ENCODE peak calls at places on chromosome 22, in nine cellular contexts. Q is transverse colon; B is CD8-positive, alpha-beta T cell; Z is left lung; J is GM23248; Y is IMR-90; E is A549; G is pancreas; A is mucosa of descending colon. W is an unnamed sample. For H3K4me1, the result is how much of the 10 kb centered on the place peaks cover.

GRCh38 chr22:30362632-30363281 is 6.0 kb downstream of the CCDC157 start:
- DNase-seq in E (no peak), Y (no peak), G (no peak), B (no peak), J (no peak), A (no peak), Q (no peak), Z (no peak), W (no peak)

GRCh38 chr22:50585238-50585637 is 2.6 kb upstream of the CHKB start:
- DNase-seq in Z (no peak), J (no peak), B (no peak), Q (no peak), G (no peak), A (no peak), E (no peak), Y (no peak), W (no peak)

GRCh38 chr22:32820131-32820882 is 18.8 kb downstream of the TIMP3 start:
- DNase-seq in Q (no peak), A (no peak), Z (no peak), Y (peak), G (no peak), E (no peak), J (peak), B (no peak), W (peak)

GRCh38 chr22:25780673-25781072 is 38.7 kb downstream of the MYO18B start:
- DNase-seq in A (no peak), Z (no peak), G (no peak), Y (no peak), Q (no peak), E (no peak), J (no peak), B (no peak), W (no peak)

GRCh38 chr22:49210606-49211005 is 617.1 kb downstream of the BRD1 start:
- DNase-seq in J (no peak), Y (no peak), E (no peak), G (no peak), B (no peak), Z (peak), Q (no peak), A (no peak), W (peak)

GRCh38 chr22:45631140-45631539 is 40.5 kb upstream of the ATXN10 start:
- DNase-seq in Z (no peak), G (no peak), Q (no peak), E (no peak), A (no peak), B (no peak), Y (no peak), J (no peak), W (no peak)

GRCh38 chr22:24051028-24051427 is 39.9 kb downstream of the CABIN1 start:
- DNase-seq in G (no peak), Q (no peak), B (no peak), E (no peak), Y (no peak), Z (no peak), A (no peak), J (no peak), W (no peak)

GRCh38 chr22:17093081-17093480 is 8.3 kb downstream of the IL17RA start:
- DNase-seq in J (no peak), Z (no peak), Q (no peak), B (no peak), E (no peak), G (no peak), Y (no peak), A (no peak), W (no peak)

GRCh38 chr22:48807155-48807554 is 1020.5 kb downstream of the BRD1 start:
- DNase-seq in Q (no peak), B (no peak), E (no peak), G (no peak), Z (no peak), J (no peak), Y (no peak), A (no peak), W (no peak)

GRCh38 chr22:24727218-24727851 is 47.2 kb downstream of the PIWIL3 start:
- DNase-seq in Z (no peak), E (peak), A (peak), G (no peak), B (no peak), Y (peak), Q (no peak), J (peak), W (no peak)

GRCh38 chr22:37898441-37899181 is 7.5 kb upstream of the MICALL1 start:
- DNase-seq in Z (peak), Q (no peak), J (no peak), B (no peak), Y (no peak), E (no peak), A (no peak), G (peak), W (no peak)

GRCh38 chr22:48079505-48080295 is 1317.2 kb downstream of the TBC1D22A start:
- DNase-seq in J (no peak), A (no peak), E (no peak), Z (no peak), B (no peak), Q (no peak), G (no peak), Y (no peak), W (no peak)

GRCh38 chr22:44701824-44702478 is at the start of gene PRR5:
- DNase-seq in B (peak), Q (peak), Y (peak), J (peak), A (peak), G (peak), E (peak), Z (peak), W (peak)

GRCh38 chr22:19494001-19494560 is 14.4 kb downstream of the CDC45 start:
- DNase-seq in Y (no peak), A (no peak), Q (no peak), E (no peak), J (no peak), B (no peak), Z (no peak), G (no peak), W (no peak)

GRCh38 chr22:38127869-38128268 is 17.4 kb upstream of the BAIAP2L2 start:
- DNase-seq in E (no peak), J (no peak), Q (no peak), A (no peak), B (no peak), Z (no peak), G (no peak), Y (no peak), W (no peak)

GRCh38 chr22:31681625-31682345 is 19.8 kb upstream of the PISD start:
- DNase-seq in E (no peak), A (no peak), B (no peak), J (peak), Y (peak), Z (no peak), G (no peak), Q (no peak), W (no peak)

GRCh38 chr22:46563381-46564083 is 26.1 kb upstream of the CELSR1 start:
- DNase-seq in A (peak), J (peak), G (peak), Y (peak), Q (peak), B (peak), Z (peak), E (peak), W (peak)

GRCh38 chr22:48089601-48090331 is 1327.3 kb downstream of the TBC1D22A start:
- DNase-seq in Z (peak), B (no peak), Q (no peak), G (no peak), Y (no peak), E (peak), J (peak), A (peak), W (peak)

GRCh38 chr22:32985899-32986772 is 72.0 kb downstream of the SYN3 start:
- DNase-seq in G (peak), B (peak), J (peak), Y (peak), Z (peak), E (peak), Q (peak), A (peak), W (peak)

GRCh38 chr22:19187716-19188563 is 9.4 kb upstream of the SLC25A1 start:
- DNase-seq in Z (no peak), A (no peak), G (no peak), B (no peak), J (no peak), Y (no peak), Q (no peak), E (no peak), W (peak)

GRCh38 chr22:49929553-49929979 is 11.1 kb downstream of the CRELD2 start:
- DNase-seq in G (peak), Q (peak), Z (peak), B (peak), A (peak), J (peak), Y (no peak), E (no peak), W (no peak)

GRCh38 chr22:27726344-27726725 is 75.2 kb downstream of the MN1 start:
- DNase-seq in A (no peak), B (no peak), Y (no peak), G (no peak), Q (no peak), Z (no peak), E (no peak), J (no peak), W (no peak)

GRCh38 chr22:19514831-19515565 is 9.2 kb downstream of the CLDN5 start:
- DNase-seq in Q (no peak), Z (no peak), B (no peak), G (no peak), E (no peak), J (peak), Y (peak), A (no peak), W (no peak)

GRCh38 chr22:29145321-29146072 is 60.2 kb upstream of the EMID1 start:
- DNase-seq in Z (peak), Y (no peak), E (no peak), J (no peak), A (no peak), B (no peak), Q (no peak), G (no peak), W (no peak)

GRCh38 chr22:30206964-30207363 is 39.6 kb downstream of the LIF start:
- DNase-seq in B (no peak), G (peak), Z (no peak), A (no peak), Q (no peak), Y (peak), J (peak), E (peak), W (peak)

GRCh38 chr22:23984430-23984829 is 4.5 kb downstream of the GSTT2 start:
- DNase-seq in G (peak), B (no peak), A (peak), Z (no peak), Q (no peak), E (no peak), J (peak), Y (peak), W (no peak)

GRCh38 chr22:36816635-36817428 is at the start of gene PVALB:
- DNase-seq in E (peak), G (peak), Y (peak), Z (no peak), Q (no peak), B (no peak), A (peak), J (peak), W (no peak)
- H3K4me3 ChIP-seq in E (peak), G (peak), Y (no peak), Z (no peak), Q (no peak), B (no peak), A (no peak), J (peak), W (no peak)

GRCh38 chr22:41856484-41856883 is 23.6 kb downstream of the SREBF2 start:
- DNase-seq in A (peak), B (no peak), Q (peak), J (no peak), Y (no peak), G (no peak), E (no peak), Z (no peak), W (no peak)
- H3K4me1 ChIP-seq in A (under half), B (under half), Q (under half), J (under half), Y (under half), G (under half), E (under half), Z (under half), W (under half)

GRCh38 chr22:39901519-39902146 is 749 bp downstream of the GRAP2 start:
- DNase-seq in Z (no peak), J (no peak), B (no peak), Y (no peak), E (no peak), A (no peak), Q (no peak), G (no peak), W (no peak)
- H3K4me3 ChIP-seq in Z (no peak), J (no peak), B (peak), Y (no peak), E (no peak), A (no peak), Q (peak), G (no peak), W (no peak)

GRCh38 chr22:40212126-40212525 is 34.4 kb downstream of the TNRC6B start:
- DNase-seq in Y (no peak), G (no peak), A (no peak), Q (no peak), Z (no peak), B (no peak), J (peak), E (no peak), W (no peak)
- H3K4me1 ChIP-seq in Y (under half), G (under half), A (under half), Q (under half), Z (half or more), B (half or more), J (under half), E (under half), W (under half)

GRCh38 chr22:43419371-43420080 is 7.7 kb downstream of the MPPED1 start:
- DNase-seq in J (no peak), E (no peak), G (peak), A (no peak), Q (no peak), Z (no peak), B (no peak), Y (no peak), W (no peak)
- H3K4me3 ChIP-seq in J (no peak), E (no peak), G (no peak), A (no peak), Q (no peak), Z (no peak), B (no peak), Y (no peak), W (no peak)

DNA sequence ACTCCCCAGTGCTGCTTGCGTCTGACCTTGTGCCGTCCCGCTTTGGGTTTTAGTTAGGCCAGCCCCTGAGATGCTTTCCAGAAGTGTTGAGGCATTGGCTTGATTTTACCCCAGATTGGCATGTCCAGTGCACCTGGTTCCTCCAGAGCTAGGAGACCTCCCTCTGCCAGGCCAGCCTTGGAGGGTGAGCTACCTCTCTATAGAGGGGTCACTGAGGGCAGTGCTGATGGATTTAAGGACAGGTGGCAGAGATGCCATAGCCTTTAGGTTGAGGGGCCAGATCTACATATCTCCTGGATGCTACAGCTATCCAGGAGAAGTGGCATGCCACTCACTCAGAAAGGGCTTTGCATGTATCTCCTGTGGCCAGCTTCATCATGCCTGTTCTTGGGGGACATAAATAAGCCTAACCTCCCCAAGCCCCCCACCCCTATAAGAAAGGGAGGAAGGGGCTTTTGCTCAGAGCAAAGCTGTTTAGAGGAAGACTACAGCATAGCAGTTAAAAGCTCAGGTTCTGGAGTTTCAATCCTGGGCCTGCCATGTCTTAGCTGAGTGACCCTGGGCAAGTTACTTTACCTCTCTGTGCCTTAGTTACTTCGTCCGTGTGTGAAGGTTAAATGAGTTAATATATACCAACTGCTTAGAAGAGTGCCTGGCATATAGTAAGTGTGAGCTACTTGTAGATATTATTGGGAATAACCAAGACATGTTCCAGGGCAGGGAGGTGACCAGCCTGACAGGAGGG is 6.4 kb downstream of the UBE2L3 start:
- DNase-seq in Z (no peak), G (no peak), Q (no peak), A (no peak), E (no peak), J (no peak), Y (no peak), B (no peak), W (no peak)
- H3K4me1 ChIP-seq in Z (half or more), G (half or more), Q (half or more), A (half or more), E (half or more), J (under half), Y (under half), B (half or more), W (half or more)

GRCh38 chr22:36198936-36199616 is 2.5 kb downstream of the APOL4 start:
- DNase-seq in G (no peak), E (no peak), Q (no peak), B (no peak), A (no peak), Z (no peak), J (no peak), Y (no peak), W (no peak)

GRCh38 chr22:36197601-36198146 is 3.9 kb downstream of the APOL4 start:
- DNase-seq in A (no peak), E (no peak), Q (no peak), Y (no peak), J (no peak), B (no peak), Z (no peak), G (no peak), W (no peak)

GRCh38 chr22:36196254-36197064 is 5.2 kb downstream of the APOL4 start:
- DNase-seq in Y (peak), E (no peak), Z (no peak), A (no peak), Q (no peak), G (no peak), B (no peak), J (no peak), W (no peak)

GRCh38 chr22:36198482-36198881 is 3.1 kb downstream of the APOL4 start:
- DNase-seq in J (no peak), Z (no peak), E (no peak), G (no peak), Q (no peak), A (no peak), Y (no peak), B (no peak), W (no peak)

GRCh38 chr22:36197065-36197440 is 4.6 kb downstream of the APOL4 start:
- DNase-seq in G (no peak), Y (peak), Q (peak), B (no peak), A (peak), E (no peak), J (peak), Z (no peak), W (no peak)
- H3K4me3 ChIP-seq in G (no peak), Y (no peak), Q (no peak), B (no peak), A (no peak), E (no peak), J (no peak), Z (no peak), W (no peak)

DNA sequence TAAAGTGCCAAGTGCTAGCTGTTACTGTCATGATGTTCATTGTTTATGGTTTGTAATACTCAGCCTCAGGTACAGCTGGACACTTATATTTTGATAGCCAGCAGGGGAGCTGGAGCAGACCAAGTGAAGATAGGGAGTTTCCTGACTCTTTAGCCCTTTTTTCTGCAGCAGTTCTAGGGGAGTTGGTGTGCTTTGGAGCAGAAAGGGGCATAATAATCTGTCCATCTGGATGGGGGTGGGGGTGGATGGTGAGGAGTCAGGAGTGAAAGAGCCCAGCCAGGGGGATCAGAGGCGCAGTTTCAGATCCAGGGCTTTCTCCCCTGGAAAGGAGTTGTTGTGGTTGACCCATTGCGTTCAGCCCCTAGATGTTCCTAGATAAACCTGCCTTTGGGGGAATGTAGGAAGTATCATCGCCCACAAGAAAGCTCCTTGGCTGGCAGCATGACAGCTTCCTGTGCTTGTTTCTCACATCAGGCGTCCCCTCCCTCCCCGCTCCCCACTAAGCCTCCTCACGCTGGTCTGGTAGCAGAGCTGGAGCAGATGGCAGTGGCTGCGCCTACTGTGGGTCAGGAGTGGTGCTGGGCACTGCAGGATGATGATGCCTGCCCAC is 41.9 kb downstream of the MED15 start:
- DNase-seq in G (no peak), J (no peak), Y (no peak), E (no peak), Q (no peak), A (peak), B (peak), Z (peak), W (peak)
- H3K4me1 ChIP-seq in G (under half), J (half or more), Y (half or more), E (under half), Q (half or more), A (under half), B (half or more), Z (half or more), W (half or more)

W was measured in tibial artery.